ENCODE peak calls at places on chromosomes 7 and 10, in nine cellular contexts. One of them, this sample, is unnamed. For H3K36me3, the result is how much of the 10 kb centered on the place peaks cover.

GRCh38 chr7:17233643-17234397 is 64.6 kb upstream of the AHR start:
- DNase-seq in fibroblast of lung: peak
- DNase-seq in mammary epithelial cell: no peak
- DNase-seq in heart right ventricle: no peak
- DNase-seq in psoas muscle: no peak
- DNase-seq in tibial artery: no peak
- DNase-seq in astrocyte: no peak
- DNase-seq in cardiac muscle cell: peak
- DNase-seq in body of pancreas: no peak
- DNase-seq in this sample: no peak

GRCh38 chr10:5684971-5685763 is 529 bp downstream of the TASOR2 start:
- DNase-seq in cardiac muscle cell: peak
- DNase-seq in tibial artery: peak
- DNase-seq in psoas muscle: peak
- DNase-seq in body of pancreas: peak
- DNase-seq in heart right ventricle: peak
- DNase-seq in fibroblast of lung: peak
- DNase-seq in mammary epithelial cell: peak
- DNase-seq in astrocyte: peak
- DNase-seq in this sample: peak

GRCh38 chr7:38748056-38748610 is 117.0 kb upstream of the AMPH start:
- DNase-seq in mammary epithelial cell: no peak
- DNase-seq in psoas muscle: no peak
- DNase-seq in body of pancreas: no peak
- DNase-seq in heart right ventricle: no peak
- DNase-seq in astrocyte: no peak
- DNase-seq in fibroblast of lung: peak
- DNase-seq in tibial artery: no peak
- DNase-seq in cardiac muscle cell: peak
- DNase-seq in this sample: no peak

GRCh38 chr7:22444181-22444966 is 55.6 kb downstream of the STEAP1B start:
- DNase-seq in cardiac muscle cell: peak
- DNase-seq in mammary epithelial cell: peak
- DNase-seq in heart right ventricle: no peak
- DNase-seq in tibial artery: no peak
- DNase-seq in fibroblast of lung: peak
- DNase-seq in astrocyte: peak
- DNase-seq in body of pancreas: peak
- DNase-seq in psoas muscle: no peak
- DNase-seq in this sample: peak

GRCh38 chr10:80199828-80200227 is 5.5 kb downstream of the ANXA11 start:
- DNase-seq in fibroblast of lung: peak
- DNase-seq in heart right ventricle: no peak
- DNase-seq in mammary epithelial cell: no peak
- DNase-seq in tibial artery: peak
- DNase-seq in astrocyte: peak
- DNase-seq in body of pancreas: peak
- DNase-seq in psoas muscle: peak
- DNase-seq in cardiac muscle cell: peak
- DNase-seq in this sample: no peak

GRCh38 chr10:101749511-101750016 is 26.4 kb downstream of the FGF8 start:
- DNase-seq in fibroblast of lung: no peak
- DNase-seq in astrocyte: no peak
- DNase-seq in heart right ventricle: no peak
- DNase-seq in cardiac muscle cell: no peak
- DNase-seq in body of pancreas: no peak
- DNase-seq in psoas muscle: no peak
- DNase-seq in mammary epithelial cell: no peak
- DNase-seq in tibial artery: no peak
- DNase-seq in this sample: no peak

GRCh38 chr7:33677556-33677955 is 227.8 kb upstream of the BMPER start:
- DNase-seq in cardiac muscle cell: peak
- DNase-seq in heart right ventricle: no peak
- DNase-seq in psoas muscle: no peak
- DNase-seq in tibial artery: no peak
- DNase-seq in body of pancreas: no peak
- DNase-seq in fibroblast of lung: no peak
- DNase-seq in mammary epithelial cell: no peak
- DNase-seq in astrocyte: no peak
- DNase-seq in this sample: no peak

GRCh38 chr10:112221545-112221944 is 38.0 kb upstream of the GPAM start:
- DNase-seq in heart right ventricle: no peak
- DNase-seq in psoas muscle: no peak
- DNase-seq in cardiac muscle cell: no peak
- DNase-seq in tibial artery: no peak
- DNase-seq in astrocyte: no peak
- DNase-seq in mammary epithelial cell: peak
- DNase-seq in body of pancreas: no peak
- DNase-seq in fibroblast of lung: no peak
- DNase-seq in this sample: no peak

GRCh38 chr10:22022257-22023051 is 18.9 kb upstream of the DNAJC1 start:
- DNase-seq in heart right ventricle: peak
- DNase-seq in psoas muscle: peak
- DNase-seq in body of pancreas: peak
- DNase-seq in fibroblast of lung: no peak
- DNase-seq in mammary epithelial cell: no peak
- DNase-seq in astrocyte: no peak
- DNase-seq in cardiac muscle cell: peak
- DNase-seq in tibial artery: peak
- DNase-seq in this sample: no peak

DNA sequence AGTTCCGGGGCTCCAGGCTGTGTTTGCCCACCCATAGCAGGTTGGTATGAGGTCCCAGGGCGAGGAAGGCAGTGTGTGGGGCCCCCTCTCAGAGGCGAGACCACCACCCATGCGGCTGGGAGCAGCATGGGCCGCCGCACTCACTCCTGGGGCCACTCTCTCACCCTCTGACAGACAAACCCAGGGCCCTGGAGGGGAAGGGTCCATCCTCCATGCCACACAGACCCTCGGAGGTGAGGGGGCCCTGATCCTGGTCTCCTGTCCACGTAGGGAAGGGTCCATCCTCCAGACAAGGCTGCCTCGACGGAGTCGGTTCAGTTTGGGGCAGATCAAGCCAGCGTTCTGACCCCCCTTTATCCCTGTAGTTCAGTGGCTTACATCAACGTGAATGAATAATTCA is 230.8 kb downstream of the ELFN1 start:
- DNase-seq in psoas muscle: peak
- DNase-seq in body of pancreas: no peak
- DNase-seq in astrocyte: no peak
- DNase-seq in cardiac muscle cell: no peak
- DNase-seq in heart right ventricle: peak
- DNase-seq in tibial artery: no peak
- DNase-seq in mammary epithelial cell: no peak
- DNase-seq in fibroblast of lung: no peak
- DNase-seq in this sample: no peak
- TF ChIP-seq CTCF in psoas muscle: no peak
- TF ChIP-seq CTCF in body of pancreas: no peak
- TF ChIP-seq CTCF in astrocyte: no peak
- TF ChIP-seq CTCF in cardiac muscle cell: no peak
- TF ChIP-seq CTCF in heart right ventricle: no peak
- TF ChIP-seq CTCF in tibial artery: no peak
- TF ChIP-seq CTCF in mammary epithelial cell: no peak
- TF ChIP-seq CTCF in fibroblast of lung: no peak
- TF ChIP-seq CTCF in this sample: no peak

DNA sequence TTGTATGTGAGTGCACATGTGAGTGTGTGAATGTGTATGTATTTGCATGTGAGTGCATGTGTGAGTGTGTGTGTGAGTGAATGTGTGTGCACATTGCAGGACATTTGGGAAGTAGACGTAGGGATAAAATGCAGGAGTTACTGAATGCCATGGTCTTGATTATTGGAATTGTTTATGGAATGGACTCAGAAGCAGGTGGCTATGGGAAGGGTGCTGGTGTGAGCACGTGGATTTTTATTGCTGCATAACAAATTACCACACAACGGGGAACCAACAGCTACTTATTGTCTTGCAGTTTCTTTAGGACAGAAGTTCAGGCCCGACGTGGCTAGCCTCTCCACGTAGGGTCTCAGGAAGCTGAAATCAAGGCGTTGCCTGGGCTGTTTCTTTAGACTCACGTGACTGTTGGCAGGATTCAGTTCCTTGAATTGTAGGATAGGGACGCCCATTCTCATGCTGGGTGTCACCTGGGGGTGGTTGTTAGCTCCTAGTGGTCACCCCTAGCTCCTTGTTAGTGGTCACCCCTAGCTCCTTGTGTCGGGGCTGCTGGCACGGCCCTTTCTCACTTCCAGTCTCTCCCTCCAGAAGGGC is 48.3 kb upstream of the ZNF32 start:
- DNase-seq in mammary epithelial cell: no peak
- DNase-seq in tibial artery: no peak
- DNase-seq in heart right ventricle: no peak
- DNase-seq in astrocyte: no peak
- DNase-seq in cardiac muscle cell: no peak
- DNase-seq in body of pancreas: no peak
- DNase-seq in psoas muscle: no peak
- DNase-seq in fibroblast of lung: no peak
- DNase-seq in this sample: no peak
- H3K36me3 ChIP-seq in mammary epithelial cell: under half
- H3K36me3 ChIP-seq in tibial artery: under half
- H3K36me3 ChIP-seq in heart right ventricle: under half
- H3K36me3 ChIP-seq in astrocyte: under half
- H3K36me3 ChIP-seq in cardiac muscle cell: under half
- H3K36me3 ChIP-seq in body of pancreas: under half
- H3K36me3 ChIP-seq in psoas muscle: under half
- H3K36me3 ChIP-seq in fibroblast of lung: under half
- H3K36me3 ChIP-seq in this sample: under half

GRCh38 chr7:98647326-98647725 is 30.2 kb downstream of the NPTX2 start:
- DNase-seq in mammary epithelial cell: no peak
- DNase-seq in astrocyte: no peak
- DNase-seq in tibial artery: no peak
- DNase-seq in fibroblast of lung: no peak
- DNase-seq in psoas muscle: no peak
- DNase-seq in body of pancreas: no peak
- DNase-seq in cardiac muscle cell: no peak
- DNase-seq in heart right ventricle: no peak
- DNase-seq in this sample: no peak

GRCh38 chr7:98646465-98646864 is 29.4 kb downstream of the NPTX2 start:
- DNase-seq in body of pancreas: no peak
- DNase-seq in tibial artery: no peak
- DNase-seq in fibroblast of lung: no peak
- DNase-seq in mammary epithelial cell: no peak
- DNase-seq in psoas muscle: no peak
- DNase-seq in heart right ventricle: no peak
- DNase-seq in astrocyte: no peak
- DNase-seq in cardiac muscle cell: no peak
- DNase-seq in this sample: no peak

GRCh38 chr7:98641646-98642489 is 24.8 kb downstream of the NPTX2 start:
- DNase-seq in tibial artery: no peak
- DNase-seq in mammary epithelial cell: no peak
- DNase-seq in psoas muscle: no peak
- DNase-seq in body of pancreas: no peak
- DNase-seq in fibroblast of lung: no peak
- DNase-seq in astrocyte: no peak
- DNase-seq in cardiac muscle cell: peak
- DNase-seq in heart right ventricle: no peak
- DNase-seq in this sample: no peak

GRCh38 chr7:98640375-98640774 is 23.3 kb downstream of the NPTX2 start:
- DNase-seq in cardiac muscle cell: no peak
- DNase-seq in body of pancreas: no peak
- DNase-seq in tibial artery: no peak
- DNase-seq in fibroblast of lung: no peak
- DNase-seq in heart right ventricle: no peak
- DNase-seq in mammary epithelial cell: no peak
- DNase-seq in astrocyte: no peak
- DNase-seq in psoas muscle: no peak
- DNase-seq in this sample: no peak

DNA sequence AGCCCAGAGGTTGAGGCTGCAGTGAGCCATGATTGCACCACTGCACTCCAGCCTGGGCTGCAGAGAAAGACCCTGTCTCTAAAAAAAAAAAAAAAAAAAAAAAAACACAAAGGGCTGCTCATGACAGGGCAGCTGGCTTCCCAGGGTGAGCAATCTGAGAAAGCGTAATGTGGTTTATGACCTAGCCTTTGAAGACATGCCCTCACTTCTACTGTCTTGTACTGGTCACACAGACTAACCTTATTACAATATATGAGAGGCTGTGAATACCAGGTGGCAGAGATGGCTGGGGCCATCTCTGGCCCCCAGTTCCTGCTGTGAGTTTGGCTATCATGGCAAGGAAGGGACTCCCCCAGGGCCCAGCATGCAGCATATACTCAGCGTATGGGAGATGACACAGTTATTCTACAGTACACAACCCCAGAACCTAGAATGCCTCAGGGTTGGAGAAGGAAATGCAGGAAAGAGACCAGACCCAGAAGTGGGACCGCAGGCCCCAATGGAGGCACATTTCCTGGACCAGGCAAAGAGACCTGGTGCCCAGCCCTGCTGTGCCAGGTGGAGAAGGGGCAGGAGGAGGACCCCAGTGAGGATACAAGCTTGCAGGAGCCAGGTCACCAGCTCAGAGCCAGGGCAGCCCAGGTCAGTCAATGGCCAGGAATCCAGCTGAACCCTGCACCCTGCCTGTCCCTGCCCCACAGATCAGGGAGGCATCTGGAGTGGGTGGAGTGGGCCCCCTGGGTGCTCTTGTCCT is 26.3 kb downstream of the NPTX2 start:
- DNase-seq in fibroblast of lung: no peak
- DNase-seq in heart right ventricle: no peak
- DNase-seq in tibial artery: no peak
- DNase-seq in mammary epithelial cell: no peak
- DNase-seq in astrocyte: no peak
- DNase-seq in cardiac muscle cell: no peak
- DNase-seq in body of pancreas: no peak
- DNase-seq in psoas muscle: no peak
- DNase-seq in this sample: no peak
- H3K27ac ChIP-seq in fibroblast of lung: no peak
- H3K27ac ChIP-seq in heart right ventricle: no peak
- H3K27ac ChIP-seq in tibial artery: no peak
- H3K27ac ChIP-seq in mammary epithelial cell: no peak
- H3K27ac ChIP-seq in astrocyte: no peak
- H3K27ac ChIP-seq in cardiac muscle cell: no peak
- H3K27ac ChIP-seq in body of pancreas: no peak
- H3K27ac ChIP-seq in psoas muscle: no peak
- H3K27ac ChIP-seq in this sample: no peak

GRCh38 chr10:119209736-119210355 is 2.5 kb downstream of the GRK5 start:
- DNase-seq in heart right ventricle: no peak
- DNase-seq in cardiac muscle cell: peak
- DNase-seq in astrocyte: no peak
- DNase-seq in tibial artery: no peak
- DNase-seq in mammary epithelial cell: no peak
- DNase-seq in fibroblast of lung: peak
- DNase-seq in psoas muscle: no peak
- DNase-seq in body of pancreas: no peak
- DNase-seq in this sample: no peak
- TF ChIP-seq CTCF in heart right ventricle: no peak
- TF ChIP-seq CTCF in cardiac muscle cell: no peak
- TF ChIP-seq CTCF in astrocyte: no peak
- TF ChIP-seq CTCF in tibial artery: peak
- TF ChIP-seq CTCF in mammary epithelial cell: no peak
- TF ChIP-seq CTCF in fibroblast of lung: no peak
- TF ChIP-seq CTCF in psoas muscle: no peak
- TF ChIP-seq CTCF in body of pancreas: no peak
- TF ChIP-seq CTCF in this sample: no peak

DNA sequence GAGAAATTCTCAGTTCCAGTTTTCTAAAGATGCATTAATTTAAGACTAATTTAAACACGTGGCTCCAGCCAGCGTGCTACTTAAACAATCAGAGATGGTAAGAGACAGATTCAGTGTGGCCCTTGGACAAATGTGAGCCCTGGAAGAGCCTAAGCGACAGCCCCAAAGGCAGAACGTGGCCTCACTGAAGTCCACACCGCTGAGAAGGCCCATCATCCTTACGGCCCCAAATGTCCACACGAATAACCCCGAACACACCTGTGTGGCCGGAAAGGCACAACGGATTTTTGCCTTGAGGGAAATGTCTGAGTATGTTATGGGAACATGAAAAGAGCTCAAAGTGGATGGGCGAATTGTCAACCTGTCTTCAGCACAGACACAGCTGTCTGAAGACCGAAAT is 3.2 kb downstream of the COX19 start:
- DNase-seq in heart right ventricle: no peak
- DNase-seq in cardiac muscle cell: no peak
- DNase-seq in mammary epithelial cell: no peak
- DNase-seq in fibroblast of lung: no peak
- DNase-seq in tibial artery: no peak
- DNase-seq in body of pancreas: no peak
- DNase-seq in astrocyte: no peak
- DNase-seq in psoas muscle: no peak
- DNase-seq in this sample: no peak
- H3K36me3 ChIP-seq in heart right ventricle: under half
- H3K36me3 ChIP-seq in cardiac muscle cell: under half
- H3K36me3 ChIP-seq in mammary epithelial cell: under half
- H3K36me3 ChIP-seq in fibroblast of lung: under half
- H3K36me3 ChIP-seq in tibial artery: under half
- H3K36me3 ChIP-seq in body of pancreas: under half
- H3K36me3 ChIP-seq in astrocyte: under half
- H3K36me3 ChIP-seq in psoas muscle: half or more
- H3K36me3 ChIP-seq in this sample: under half